ENCODE peak calls at places on chromosome 6, in seven cellular contexts. Q, G, S, R, W, D and L are unnamed samples.

GRCh38 chr6:33430991-33431879 is 11.4 kb downstream of the SYNGAP1 start:
- DNase-seq in Q (peak; percentile 93), G (peak; percentile 82), S (peak; percentile 30), R (peak; percentile 62), W (peak; percentile 43), D (peak; percentile 68), L (peak; percentile 93)

GRCh38 chr6:144264270-144265060 is 20.7 kb upstream of the UTRN start:
- DNase-seq in Q (no peak), G (peak; percentile 25), S (no peak), R (peak; percentile 90), W (no peak), D (no peak), L (no peak)

GRCh38 chr6:98039876-98040605 is 757.0 kb upstream of the MMS22L start:
- DNase-seq in Q (no peak), G (no peak), S (no peak), R (no peak), W (no peak), D (no peak), L (no peak)

GRCh38 chr6:25312703-25313102 is 33.5 kb downstream of the CARMIL1 start:
- DNase-seq in Q (no peak), G (no peak), S (no peak), R (peak; percentile 37), W (no peak), D (no peak), L (no peak)

GRCh38 chr6:12119085-12119588 is 107.0 kb downstream of the HIVEP1 start:
- DNase-seq in Q (no peak), G (no peak), S (no peak), R (peak; percentile 27), W (no peak), D (no peak), L (no peak)

GRCh38 chr6:169869301-169869700 is 117.9 kb downstream of the ERMARD start:
- DNase-seq in Q (peak; percentile 16), G (no peak), S (no peak), R (no peak), W (no peak), D (no peak), L (no peak)

GRCh38 chr6:111175135-111175534 is 87.8 kb downstream of the SLC16A10 start:
- DNase-seq in Q (no peak), G (no peak), S (no peak), R (no peak), W (no peak), D (no peak), L (no peak)

GRCh38 chr6:1229301-1229700 is 82.6 kb upstream of the FOXQ1 start:
- DNase-seq in Q (no peak), G (no peak), S (no peak), R (no peak), W (no peak), D (no peak), L (no peak)

GRCh38 chr6:148565931-148566663 is 180.7 kb upstream of the UST start:
- DNase-seq in Q (no peak), G (no peak), S (no peak), R (no peak), W (peak; percentile 44), D (no peak), L (no peak)

GRCh38 chr6:137223370-137224131 is 4.4 kb upstream of the IFNGR1 start:
- DNase-seq in Q (no peak), G (no peak), S (peak; percentile 47), R (peak; percentile 75), W (peak; percentile 71), D (no peak), L (no peak)
- H3K4me1 ChIP-seq in Q (peaks cover 4% of the 10 kb centered on the region), G (no peaks in the 10 kb centered on the region), S (peaks cover 10% of the 10 kb centered on the region), R (peaks cover 31% of the 10 kb centered on the region), W (peaks cover 33% of the 10 kb centered on the region), D (peaks cover 9% of the 10 kb centered on the region), L (peaks cover 64% of the 10 kb centered on the region)

DNA sequence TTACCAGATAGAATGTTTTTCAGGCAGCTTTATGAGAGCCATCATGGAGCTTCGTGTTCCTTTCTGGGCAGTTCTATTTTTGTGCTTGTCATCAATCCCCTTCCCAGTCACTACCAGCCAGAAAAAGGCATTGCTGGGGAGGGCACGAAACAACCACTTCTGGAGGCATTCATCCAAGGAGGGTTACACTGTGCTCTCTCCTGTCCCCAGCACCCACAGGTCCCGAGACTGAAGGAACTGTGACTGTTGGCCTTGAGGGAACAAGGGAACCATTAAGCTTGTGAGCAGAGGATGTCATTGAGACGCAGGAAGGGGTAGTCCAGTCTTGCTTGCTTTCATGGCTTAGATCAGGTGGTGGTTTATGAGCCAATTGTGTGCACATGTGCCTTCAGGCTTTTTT is 20.1 kb upstream of the ENPP5 start:
- DNase-seq in Q (no peak), G (no peak), S (no peak), R (no peak), W (no peak), D (no peak), L (peak; percentile 64)
- H3K27ac ChIP-seq in Q (no peak overlapping the region), G (no peak overlapping the region), S (no peak overlapping the region), R (no peak overlapping the region), W (no peak overlapping the region), D (no peak overlapping the region), L (no peak overlapping the region)

GRCh38 chr6:162680367-162680766 is 47.2 kb downstream of the PRKN start:
- DNase-seq in Q (no peak), G (no peak), S (no peak), R (no peak), W (no peak), D (no peak), L (no peak)

GRCh38 chr6:162683135-162683534 is 44.4 kb downstream of the PRKN start:
- DNase-seq in Q (no peak), G (no peak), S (no peak), R (no peak), W (no peak), D (no peak), L (no peak)

GRCh38 chr6:162684033-162684432 is 43.5 kb downstream of the PRKN start:
- DNase-seq in Q (no peak), G (no peak), S (no peak), R (no peak), W (no peak), D (no peak), L (no peak)

GRCh38 chr6:162684961-162685360 is 42.6 kb downstream of the PRKN start:
- DNase-seq in Q (no peak), G (no peak), S (no peak), R (no peak), W (no peak), D (no peak), L (no peak)

GRCh38 chr6:162681447-162681846 is 46.1 kb downstream of the PRKN start:
- DNase-seq in Q (no peak), G (no peak), S (no peak), R (no peak), W (no peak), D (no peak), L (no peak)
- TF ChIP-seq EP300 in Q (no peak), G (no peak), S (no peak), R (no peak), W (no peak), D (no peak), L (no peak)

GRCh38 chr6:56927538-56928453 is 27.1 kb upstream of the BEND6 start:
- DNase-seq in Q (peak; percentile 57), G (no peak), S (no peak), R (no peak), W (no peak), D (no peak), L (no peak)

GRCh38 chr6:56933650-56934049 is 21.3 kb upstream of the BEND6 start:
- DNase-seq in Q (no peak), G (no peak), S (no peak), R (no peak), W (no peak), D (no peak), L (no peak)

GRCh38 chr6:56932891-56933473 is 21.9 kb upstream of the BEND6 start:
- DNase-seq in Q (no peak), G (no peak), S (no peak), R (no peak), W (no peak), D (no peak), L (no peak)

DNA sequence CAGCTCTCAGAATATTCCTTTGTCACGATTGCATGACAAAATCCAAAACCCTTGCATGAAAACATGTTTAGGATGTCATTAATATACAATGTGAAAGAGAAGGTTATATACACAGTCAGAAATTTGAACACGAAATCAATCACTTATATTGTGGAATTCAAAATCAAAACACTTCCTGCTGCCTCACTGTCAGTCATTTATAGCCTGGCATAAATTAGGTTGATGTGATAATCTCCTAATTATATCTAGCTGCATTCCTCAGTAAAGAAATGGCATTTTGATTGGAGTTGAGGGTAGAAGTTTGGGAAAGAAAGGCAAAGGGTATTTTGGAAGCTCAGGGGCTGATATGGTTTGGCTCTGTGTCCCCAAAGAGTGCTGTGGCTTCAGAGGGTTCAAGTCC is 24.1 kb upstream of the BEND6 start:
- DNase-seq in Q (no peak), G (no peak), S (no peak), R (no peak), W (no peak), D (no peak), L (no peak)
- H3K4me1 ChIP-seq in Q (no peaks in the 10 kb centered on the region), G (no peaks in the 10 kb centered on the region), S (no peaks in the 10 kb centered on the region), R (peaks cover 11% of the 10 kb centered on the region), W (no peaks in the 10 kb centered on the region), D (no peaks in the 10 kb centered on the region), L (no peaks in the 10 kb centered on the region)

GRCh38 chr6:139367810-139368321 is 6.6 kb downstream of the CITED2 start:
- DNase-seq in Q (no peak), G (no peak), S (no peak), R (no peak), W (no peak), D (no peak), L (no peak)
- H3K27ac ChIP-seq in Q (peak overlapping the region; percentile 81), G (no peak overlapping the region), S (no peak overlapping the region), R (no peak overlapping the region), W (no peak overlapping the region), D (no peak overlapping the region), L (no peak overlapping the region)

DNA sequence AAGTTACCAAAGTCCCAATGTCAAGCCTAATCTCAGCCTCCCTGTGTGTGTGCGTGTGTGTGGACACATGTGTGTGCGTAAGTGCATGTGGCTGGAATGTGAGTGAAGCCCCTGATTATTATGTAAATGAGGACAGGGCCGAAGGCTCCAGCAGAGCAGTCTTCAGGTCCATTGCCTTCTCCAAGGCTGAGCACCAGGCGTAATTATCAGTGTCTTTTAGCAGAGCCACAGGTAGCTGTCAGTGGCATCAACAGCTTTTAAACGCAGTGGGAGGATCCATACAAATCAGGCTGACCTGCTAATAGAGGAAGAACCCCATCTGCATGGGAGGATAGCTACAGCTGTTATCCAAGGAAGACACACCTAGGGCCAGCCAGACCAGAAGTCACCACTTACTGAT is 324.3 kb upstream of the MOCS1 start:
- DNase-seq in Q (no peak), G (no peak), S (no peak), R (no peak), W (no peak), D (no peak), L (no peak)
- TF ChIP-seq EP300 in Q (no peak), G (no peak), S (no peak), R (no peak), W (no peak), D (no peak), L (no peak)